ENCODE peak calls at places on chromosomes 4 and X, in seven cellular contexts. One of them, this sample, is unnamed.

GRCh38 chr4:7434766-7435150 is at the start of gene PSAPL1:
- DNase-seq in B cell: no peak
- DNase-seq in DMS79: no peak
- DNase-seq in CD8-positive, alpha-beta memory T cell: no peak
- DNase-seq in EL: peak
- DNase-seq in NAMALWA: no peak
- DNase-seq in IMR-90: peak
- DNase-seq in this sample: no peak

GRCh38 chrX:20393944-20394343 is 127.2 kb upstream of the RPS6KA3 start:
- DNase-seq in B cell: no peak
- DNase-seq in DMS79: no peak
- DNase-seq in CD8-positive, alpha-beta memory T cell: no peak
- DNase-seq in EL: no peak
- DNase-seq in NAMALWA: no peak
- DNase-seq in IMR-90: no peak
- DNase-seq in this sample: no peak

GRCh38 chr4:6565691-6566431 is 9.1 kb upstream of the MAN2B2 start:
- DNase-seq in B cell: no peak
- DNase-seq in DMS79: no peak
- DNase-seq in CD8-positive, alpha-beta memory T cell: no peak
- DNase-seq in EL: no peak
- DNase-seq in NAMALWA: no peak
- DNase-seq in IMR-90: no peak
- DNase-seq in this sample: no peak

GRCh38 chrX:132017431-132018185 is 5.5 kb upstream of the STK26 start:
- DNase-seq in B cell: no peak
- DNase-seq in DMS79: no peak
- DNase-seq in CD8-positive, alpha-beta memory T cell: no peak
- DNase-seq in EL: no peak
- DNase-seq in NAMALWA: no peak
- DNase-seq in IMR-90: no peak
- DNase-seq in this sample: no peak

GRCh38 chr4:157616741-157617472 is 396.4 kb downstream of the GRIA2 start:
- DNase-seq in B cell: no peak
- DNase-seq in DMS79: no peak
- DNase-seq in CD8-positive, alpha-beta memory T cell: no peak
- DNase-seq in EL: no peak
- DNase-seq in NAMALWA: no peak
- DNase-seq in IMR-90: no peak
- DNase-seq in this sample: no peak

GRCh38 chr4:139954512-139954911 is 199.5 kb downstream of the MAML3 start:
- DNase-seq in B cell: no peak
- DNase-seq in DMS79: no peak
- DNase-seq in CD8-positive, alpha-beta memory T cell: no peak
- DNase-seq in EL: no peak
- DNase-seq in NAMALWA: no peak
- DNase-seq in IMR-90: no peak
- DNase-seq in this sample: no peak

GRCh38 chr4:39987505-39987904 is 9.8 kb upstream of the PDS5A start:
- DNase-seq in B cell: no peak
- DNase-seq in DMS79: no peak
- DNase-seq in CD8-positive, alpha-beta memory T cell: no peak
- DNase-seq in EL: no peak
- DNase-seq in NAMALWA: no peak
- DNase-seq in IMR-90: no peak
- DNase-seq in this sample: no peak

GRCh38 chrX:119669424-119670037 is 23.4 kb downstream of the SEPTIN6 start:
- DNase-seq in B cell: no peak
- DNase-seq in DMS79: no peak
- DNase-seq in CD8-positive, alpha-beta memory T cell: no peak
- DNase-seq in EL: no peak
- DNase-seq in NAMALWA: no peak
- DNase-seq in IMR-90: peak
- DNase-seq in this sample: no peak

GRCh38 chr4:119233750-119234149 is 21.2 kb downstream of the USP53 start:
- DNase-seq in B cell: no peak
- DNase-seq in DMS79: no peak
- DNase-seq in CD8-positive, alpha-beta memory T cell: no peak
- DNase-seq in EL: peak
- DNase-seq in NAMALWA: no peak
- DNase-seq in IMR-90: no peak
- DNase-seq in this sample: no peak

GRCh38 chrX:152635941-152636340 is 1.8 kb upstream of the GABRQ start:
- DNase-seq in B cell: no peak
- DNase-seq in DMS79: peak
- DNase-seq in CD8-positive, alpha-beta memory T cell: no peak
- DNase-seq in EL: peak
- DNase-seq in NAMALWA: peak
- DNase-seq in IMR-90: peak
- DNase-seq in this sample: no peak

GRCh38 chr4:110278127-110278526 is 79.7 kb upstream of the ELOVL6 start:
- DNase-seq in B cell: no peak
- DNase-seq in DMS79: no peak
- DNase-seq in CD8-positive, alpha-beta memory T cell: no peak
- DNase-seq in EL: no peak
- DNase-seq in NAMALWA: no peak
- DNase-seq in IMR-90: no peak
- DNase-seq in this sample: no peak

This sample was measured in GM13976.